ENCODE peak calls at places on chromosomes 11 and 22, in seven cellular contexts. T, R, A, G, Y, X and D are unnamed samples.

GRCh38 chr11:7457211-7457610 is 28.1 kb upstream of the OLFML1 start:
- DNase-seq in A (peak), G (no peak), T (no peak), R (no peak), X (no peak), Y (no peak), D (peak)

GRCh38 chr11:774873-775592 is 2.3 kb downstream of the GATD1 start:
- DNase-seq in R (no peak), X (peak), G (no peak), A (peak), T (no peak), Y (no peak), D (peak)

GRCh38 chr22:49971232-49972162 is 10.9 kb downstream of the PIM3 start:
- DNase-seq in X (peak), R (peak), A (peak), G (peak), Y (no peak), T (no peak), D (peak)

GRCh38 chr22:43397766-43398165 is 14.0 kb upstream of the MPPED1 start:
- DNase-seq in A (no peak), X (peak), R (no peak), G (no peak), T (no peak), Y (no peak), D (no peak)

GRCh38 chr22:26196657-26197056 is 27.4 kb downstream of the SEZ6L start:
- DNase-seq in G (no peak), T (no peak), X (no peak), Y (no peak), R (no peak), A (no peak), D (no peak)

GRCh38 chr11:128207861-128208321 is 379.5 kb downstream of the ETS1 start:
- DNase-seq in T (no peak), X (no peak), R (no peak), Y (peak), A (peak), G (peak), D (peak)

GRCh38 chr11:91199866-91200265 is 977.0 kb upstream of the CHORDC1 start:
- DNase-seq in G (no peak), Y (no peak), X (no peak), T (no peak), R (no peak), A (no peak), D (no peak)

GRCh38 chr11:93348931-93349330 is 18.4 kb downstream of the DEUP1 start:
- DNase-seq in T (no peak), G (no peak), X (no peak), A (no peak), Y (no peak), R (no peak), D (no peak)

GRCh38 chr11:118206612-118207031 is 18.2 kb downstream of the JAML start:
- DNase-seq in Y (no peak), T (no peak), R (no peak), G (no peak), X (no peak), A (no peak), D (no peak)

GRCh38 chr11:45622861-45623260 is 42.6 kb downstream of the CHST1 start:
- DNase-seq in T (no peak), Y (no peak), A (no peak), X (no peak), G (no peak), R (no peak), D (no peak)

GRCh38 chr22:43879901-43880742 is 11.7 kb downstream of the PNPLA5 start:
- DNase-seq in G (no peak), Y (no peak), T (no peak), X (peak), A (no peak), R (no peak), D (no peak)

GRCh38 chr22:22527312-22527711 is 7.2 kb upstream of the ZNF280A start:
- DNase-seq in R (no peak), Y (peak), T (no peak), A (no peak), X (no peak), G (no peak), D (no peak)